ENCODE peak calls at places on chromosome 1, in nine cellular contexts. A is esophagus squamous epithelium; L is G401; G is T47D; Q is trophoblast cell; B is posterior cingulate gyrus; C is activated T-helper 9 cell treated with anti-CD3 and anti-CD28 coated beads, Interleukin-2, amount 50 U/mL, for 16 hours; Z is AG09309; N is kidney tubule cell. H is an unnamed sample.
A peak's percentile ranks its signal among the peaks of the same experiment; 100 is the strongest.

GRCh38 chr1:191953516-191953915 is 204.7 kb upstream of the RGS18 start:
- DNase-seq in A (no peak), L (no peak), G (no peak), Q (no peak), B (no peak), C (no peak), Z (no peak), N (no peak), H (no peak)

GRCh38 chr1:165595561-165595960 is 35.5 kb upstream of the MGST3 start:
- DNase-seq in A (no peak), L (no peak), G (no peak), Q (no peak), B (no peak), C (no peak), Z (peak; percentile 18), N (no peak), H (no peak)

GRCh38 chr1:207793327-207793726 is 41.5 kb downstream of the CD46 start:
- DNase-seq in A (no peak), L (no peak), G (no peak), Q (no peak), B (no peak), C (no peak), Z (no peak), N (no peak), H (no peak)

GRCh38 chr1:89022167-89022959 is at the start of gene GBP3:
- DNase-seq in A (no peak), L (no peak), G (peak; percentile 29), Q (peak; percentile 64), B (no peak), C (no peak), Z (peak; percentile 43), N (peak; percentile 78), H (no peak)

GRCh38 chr1:65509912-65510680 is 89.6 kb downstream of the LEPR start:
- DNase-seq in A (no peak), L (no peak), G (no peak), Q (no peak), B (no peak), C (no peak), Z (no peak), N (peak; percentile 23), H (no peak)

GRCh38 chr1:46735708-46736324 is 16.9 kb upstream of the EFCAB14 start:
- DNase-seq in A (no peak), L (no peak), G (peak; percentile 84), Q (peak; percentile 64), B (no peak), C (no peak), Z (no peak), N (peak; percentile 57), H (no peak)

GRCh38 chr1:47569681-47570470 is 132.0 kb downstream of the FOXD2 start:
- DNase-seq in A (no peak), L (peak; percentile 5), G (peak; percentile 85), Q (peak; percentile 94), B (no peak), C (no peak), Z (peak; percentile 87), N (peak; percentile 96), H (no peak)

GRCh38 chr1:39788758-39789570 is at the start of gene BMP8B:
- DNase-seq in A (peak; percentile 20), L (no peak), G (peak; percentile 81), Q (peak; percentile 53), B (peak; percentile 81), C (peak; percentile 38), Z (no peak), N (peak; percentile 57), H (peak; percentile 38)

H was measured in stimulated activated CD8-positive, alpha-beta memory T cell treated with anti-CD3 and anti-CD28 coated beads, Interleukin-15, amount 100 ng/mL, for 4 hours.